ENCODE peak calls at places on chromosomes 7 and 10, in five cellular contexts. K is SW 1271, O is iris pigment epithelial cell, Q is RCC 7860, H is HFF-Myc. W is an unnamed sample.

GRCh38 chr7:167976-168791 is 24.2 kb upstream of the FAM20C start:
- DNase-seq in O (no peak), H (no peak), K (no peak), Q (no peak), W (no peak)

GRCh38 chr7:21497072-21497471 is 45.8 kb upstream of the DNAH11 start:
- DNase-seq in K (peak; percentile 42), H (peak; percentile 2), Q (no peak), O (peak; percentile 31), W (no peak)

GRCh38 chr7:76428868-76429805 is 4.4 kb downstream of the ZP3 start:
- DNase-seq in O (no peak), Q (peak; percentile 13), H (peak; percentile 40), K (no peak), W (no peak)

GRCh38 chr10:1047937-1048336 is 982 bp downstream of the IDI1 start:
- DNase-seq in Q (no peak), O (no peak), K (no peak), H (no peak), W (peak; percentile 36)

GRCh38 chr10:100872034-100872791 is 40.5 kb upstream of the SLF2 start:
- DNase-seq in Q (peak; percentile 45), K (peak; percentile 24), O (peak; percentile 51), H (no peak), W (no peak)

GRCh38 chr7:70571986-70572385 is 560.0 kb upstream of the GALNT17 start:
- DNase-seq in H (no peak), O (no peak), K (no peak), Q (no peak), W (no peak)

GRCh38 chr7:39355664-39356063 is 210.5 kb upstream of the YAE1 start:
- DNase-seq in O (no peak), Q (no peak), K (no peak), H (no peak), W (no peak)

GRCh38 chr10:58667658-58668310 is 155.1 kb downstream of the BICC1 start:
- DNase-seq in K (no peak), H (peak; percentile 39), O (no peak), Q (no peak), W (no peak)

GRCh38 chr10:3231951-3232730 is 59.6 kb upstream of the PITRM1 start:
- DNase-seq in H (no peak), Q (no peak), O (peak; percentile 65), K (no peak), W (no peak)

GRCh38 chr10:102718220-102718619 is 3.8 kb downstream of the SFXN2 start:
- DNase-seq in O (peak; percentile 88), K (no peak), Q (no peak), H (no peak), W (peak; percentile 26)

GRCh38 chr7:98836811-98837631 is 32.8 kb downstream of the TMEM130 start:
- DNase-seq in K (peak; percentile 35), O (peak; percentile 24), Q (peak; percentile 27), H (no peak), W (peak; percentile 29)

GRCh38 chr10:4501306-4501705 is 324.7 kb upstream of the AKR1E2 start:
- DNase-seq in H (no peak), O (peak; percentile 65), Q (peak; percentile 18), K (no peak), W (no peak)

GRCh38 chr7:116328161-116328560 is 117.8 kb downstream of the TES start:
- DNase-seq in O (no peak), Q (no peak), K (no peak), H (no peak), W (no peak)

GRCh38 chr7:77197135-77197534 is 2.5 kb downstream of the FGL2 start:
- DNase-seq in Q (no peak), K (no peak), H (no peak), O (no peak), W (no peak)

GRCh38 chr7:115097175-115097671 is 175.3 kb downstream of the MDFIC start:
- DNase-seq in K (peak; percentile 28), H (peak; percentile 79), Q (peak; percentile 68), O (peak; percentile 83), W (peak; percentile 37)

GRCh38 chr7:78149787-78150186 is 351.2 kb downstream of the PHTF2 start:
- DNase-seq in O (peak; percentile 70), K (no peak), Q (no peak), H (no peak), W (no peak)

GRCh38 chr10:7559447-7559846 is 107.3 kb downstream of the ITIH5 start:
- DNase-seq in O (no peak), H (no peak), K (no peak), Q (no peak), W (no peak)

GRCh38 chr10:92757066-92757716 is 67.4 kb downstream of the HHEX start:
- DNase-seq in Q (no peak), K (no peak), H (peak; percentile 66), O (peak; percentile 92), W (no peak)

GRCh38 chr7:30973791-30974604 is 10.2 kb downstream of the GHRHR start:
- DNase-seq in K (no peak), Q (no peak), H (no peak), O (no peak), W (no peak)

W was measured in RKO.